ENCODE peak calls at places on chromosomes 12 and 14, in ten cellular contexts. F, I, S, Y, X, H, C, J, L and A are unnamed samples.

GRCh38 chr14:52694761-52695480 is 437 bp downstream of the ERO1A start:
- DNase-seq in F (no peak), I (no peak), S (no peak), Y (no peak), X (peak), H (peak), C (peak), J (peak), L (peak), A (peak)

GRCh38 chr14:87628129-87628528 is 364.9 kb downstream of the GALC start:
- DNase-seq in F (no peak), I (peak), S (peak), Y (peak), X (no peak), H (peak), C (peak), J (no peak), L (no peak), A (peak)

GRCh38 chr12:87870061-87870460 is 159.1 kb downstream of the C12orf50 start:
- DNase-seq in F (no peak), I (peak), S (no peak), Y (no peak), X (no peak), H (no peak), C (no peak), J (peak), L (no peak), A (no peak)

GRCh38 chr12:32331133-32331532 is 68.2 kb upstream of the FGD4 start:
- DNase-seq in F (no peak), I (no peak), S (no peak), Y (no peak), X (no peak), H (peak), C (no peak), J (peak), L (no peak), A (no peak)

GRCh38 chr14:90629471-90629870 is 186.8 kb downstream of the TTC7B start:
- DNase-seq in F (no peak), I (no peak), S (no peak), Y (no peak), X (no peak), H (no peak), C (no peak), J (no peak), L (no peak), A (peak)

GRCh38 chr12:92827836-92828431 is 101.2 kb downstream of the EEA1 start:
- DNase-seq in F (no peak), I (peak), S (peak), Y (no peak), X (peak), H (peak), C (peak), J (peak), L (peak), A (no peak)

GRCh38 chr12:130788515-130788914 is 50.5 kb downstream of the STX2 start:
- DNase-seq in F (no peak), I (no peak), S (no peak), Y (no peak), X (no peak), H (no peak), C (no peak), J (no peak), L (no peak), A (no peak)

GRCh38 chr12:120856980-120857379 is 47.2 kb downstream of the SPPL3 start:
- DNase-seq in F (no peak), I (no peak), S (no peak), Y (no peak), X (no peak), H (no peak), C (no peak), J (peak), L (no peak), A (no peak)

GRCh38 chr14:96362071-96362964 is 823 bp downstream of the ATG2B start:
- DNase-seq in F (peak), I (no peak), S (no peak), Y (no peak), X (no peak), H (peak), C (peak), J (peak), L (peak), A (peak)

GRCh38 chr14:80426686-80427085 is 215.4 kb upstream of the DIO2 start:
- DNase-seq in F (no peak), I (no peak), S (no peak), Y (no peak), X (no peak), H (peak), C (no peak), J (peak), L (no peak), A (no peak)

GRCh38 chr14:100547633-100548294 is 39.5 kb downstream of the BEGAIN start:
- DNase-seq in F (no peak), I (no peak), S (no peak), Y (no peak), X (peak), H (peak), C (no peak), J (peak), L (peak), A (peak)

GRCh38 chr12:76720068-76720467 is 43.8 kb upstream of the ZDHHC17 start:
- DNase-seq in F (no peak), I (peak), S (no peak), Y (no peak), X (no peak), H (no peak), C (no peak), J (peak), L (no peak), A (no peak)

GRCh38 chr12:10618338-10618987 is 5.1 kb upstream of the MAGOHB start:
- DNase-seq in F (no peak), I (peak), S (no peak), Y (no peak), X (no peak), H (peak), C (no peak), J (peak), L (no peak), A (no peak)

GRCh38 chr12:47985596-47986265 is 18.5 kb downstream of the COL2A1 start:
- DNase-seq in F (no peak), I (no peak), S (no peak), Y (no peak), X (no peak), H (no peak), C (no peak), J (no peak), L (no peak), A (no peak)

GRCh38 chr12:57888407-57889157 is 42.1 kb upstream of the CTDSP2 start:
- DNase-seq in F (peak), I (no peak), S (no peak), Y (no peak), X (peak), H (peak), C (peak), J (peak), L (no peak), A (no peak)

GRCh38 chr12:107564946-107565345 is 120.7 kb upstream of the PWP1 start:
- DNase-seq in F (no peak), I (no peak), S (no peak), Y (no peak), X (peak), H (no peak), C (peak), J (peak), L (no peak), A (no peak)

GRCh38 chr14:30214456-30215090 is 286.9 kb upstream of the PRKD1 start:
- DNase-seq in F (no peak), I (no peak), S (peak), Y (no peak), X (peak), H (peak), C (peak), J (peak), L (no peak), A (peak)

GRCh38 chr12:66813137-66813867 is 134.4 kb upstream of the GRIP1 start:
- DNase-seq in F (peak), I (no peak), S (no peak), Y (no peak), X (no peak), H (no peak), C (peak), J (peak), L (no peak), A (no peak)

GRCh38 chr14:89922549-89922907 is 32.0 kb downstream of the EFCAB11 start:
- DNase-seq in F (no peak), I (no peak), S (no peak), Y (no peak), X (no peak), H (no peak), C (no peak), J (no peak), L (no peak), A (no peak)

GRCh38 chr12:132344181-132344580 is 14.8 kb upstream of the GALNT9 start:
- DNase-seq in F (no peak), I (no peak), S (no peak), Y (no peak), X (no peak), H (no peak), C (no peak), J (no peak), L (no peak), A (no peak)

GRCh38 chr12:117098071-117098360 is 1.2 kb downstream of the TESC start:
- DNase-seq in F (no peak), I (no peak), S (no peak), Y (no peak), X (no peak), H (no peak), C (no peak), J (no peak), L (no peak), A (no peak)

GRCh38 chr14:34797747-34798583 is 77.2 kb downstream of the BAZ1A start:
- DNase-seq in F (peak), I (no peak), S (no peak), Y (no peak), X (no peak), H (no peak), C (peak), J (no peak), L (no peak), A (no peak)

GRCh38 chr12:92608418-92609091 is 94.2 kb upstream of the PLEKHG7 start:
- DNase-seq in F (no peak), I (no peak), S (no peak), Y (no peak), X (no peak), H (peak), C (peak), J (peak), L (no peak), A (no peak)

GRCh38 chr14:96078687-96079016 is 39.5 kb downstream of the C14orf132 start:
- DNase-seq in F (no peak), I (no peak), S (no peak), Y (no peak), X (no peak), H (no peak), C (no peak), J (no peak), L (no peak), A (no peak)

GRCh38 chr12:68428211-68428610 is 96.0 kb upstream of the MDM1 start:
- DNase-seq in F (no peak), I (no peak), S (no peak), Y (no peak), X (no peak), H (no peak), C (no peak), J (no peak), L (no peak), A (no peak)